ENCODE peak calls at places on chromosome 22, in ten cellular contexts. R is tibial artery, N is ovary, D is A549, W is A673, L is fibroblast of lung, S is pancreas, G is MM.1S, U is mucosa of descending colon, V is colonic mucosa. C is an unnamed sample.
A peak's percentile ranks its signal among the peaks of the same experiment; 100 is the strongest.

GRCh38 chr22:43974028-43974545 is 18.8 kb downstream of the SAMM50 start:
- DNase-seq in V (no peak), N (no peak), U (no peak), S (no peak), R (no peak), L (no peak), W (no peak), D (no peak), G (no peak), C (no peak)

GRCh38 chr22:45842141-45842831 is 134.7 kb downstream of the WNT7B start:
- DNase-seq in D (no peak), V (no peak), R (no peak), U (no peak), S (no peak), W (no peak), N (no peak), L (peak; percentile 13), G (no peak), C (no peak)

GRCh38 chr22:27314276-27314807 is 487.2 kb downstream of the MN1 start:
- DNase-seq in G (no peak), L (no peak), N (no peak), R (no peak), D (no peak), V (peak; percentile 63), W (no peak), S (peak; percentile 12), U (peak; percentile 77), C (no peak)

GRCh38 chr22:36349726-36350125 is 38.0 kb downstream of the MYH9 start:
- DNase-seq in G (no peak), R (no peak), S (no peak), N (no peak), L (no peak), V (no peak), U (no peak), D (no peak), W (no peak), C (no peak)

GRCh38 chr22:37079668-37080171 is 28.2 kb downstream of the KCTD17 start:
- DNase-seq in W (peak; percentile 20), V (no peak), S (no peak), L (peak; percentile 9), D (no peak), N (no peak), G (no peak), U (peak; percentile 52), R (no peak), C (peak; percentile 95)

GRCh38 chr22:47375621-47376321 is 613.3 kb downstream of the TBC1D22A start:
- DNase-seq in V (no peak), D (no peak), R (no peak), L (no peak), S (no peak), U (no peak), W (no peak), N (no peak), G (no peak), C (no peak)

GRCh38 chr22:37161442-37161841 is 11.7 kb upstream of the IL2RB start:
- DNase-seq in V (no peak), L (no peak), R (no peak), N (no peak), D (peak; percentile 53), S (no peak), G (peak; percentile 18), W (peak; percentile 21), U (no peak), C (no peak)

GRCh38 chr22:46068908-46069481 is 81.3 kb upstream of the PPARA start:
- DNase-seq in G (no peak), R (peak; percentile 20), S (no peak), L (peak; percentile 63), W (peak; percentile 54), D (no peak), N (peak; percentile 38), V (no peak), U (no peak), C (no peak)

GRCh38 chr22:27207907-27208306 is 550.5 kb downstream of the MIAT start:
- DNase-seq in W (peak; percentile 30), G (no peak), V (no peak), S (no peak), L (no peak), N (no peak), R (peak; percentile 42), U (no peak), D (peak; percentile 68), C (no peak)

GRCh38 chr22:44024288-44024908 is at the start of gene PARVB:
- DNase-seq in U (peak; percentile 15), L (no peak), G (peak; percentile 32), D (peak; percentile 9), S (peak; percentile 18), N (peak; percentile 29), V (no peak), W (peak; percentile 13), R (no peak), C (no peak)

GRCh38 chr22:12697441-12697840 is 2830.6 kb upstream of the OR11H1 start:
- DNase-seq in S (no peak), D (no peak), V (no peak), N (no peak), W (no peak), L (no peak), U (no peak), R (no peak), G (no peak), C (no peak)

GRCh38 chr22:43504666-43505261 is 93.0 kb downstream of the MPPED1 start:
- DNase-seq in G (no peak), D (no peak), N (no peak), R (no peak), S (no peak), L (no peak), U (no peak), V (no peak), W (no peak), C (no peak)

GRCh38 chr22:46045459-46046298 is 68.7 kb upstream of the WNT7B start:
- DNase-seq in S (no peak), V (no peak), N (peak; percentile 36), D (no peak), W (no peak), G (no peak), U (no peak), L (no peak), R (peak; percentile 57), C (no peak)

GRCh38 chr22:21098099-21098671 is 52.4 kb downstream of the LRRC74B start:
- DNase-seq in S (no peak), V (no peak), W (no peak), U (no peak), R (no peak), G (no peak), N (no peak), L (no peak), D (peak; percentile 37), C (no peak)

DNA sequence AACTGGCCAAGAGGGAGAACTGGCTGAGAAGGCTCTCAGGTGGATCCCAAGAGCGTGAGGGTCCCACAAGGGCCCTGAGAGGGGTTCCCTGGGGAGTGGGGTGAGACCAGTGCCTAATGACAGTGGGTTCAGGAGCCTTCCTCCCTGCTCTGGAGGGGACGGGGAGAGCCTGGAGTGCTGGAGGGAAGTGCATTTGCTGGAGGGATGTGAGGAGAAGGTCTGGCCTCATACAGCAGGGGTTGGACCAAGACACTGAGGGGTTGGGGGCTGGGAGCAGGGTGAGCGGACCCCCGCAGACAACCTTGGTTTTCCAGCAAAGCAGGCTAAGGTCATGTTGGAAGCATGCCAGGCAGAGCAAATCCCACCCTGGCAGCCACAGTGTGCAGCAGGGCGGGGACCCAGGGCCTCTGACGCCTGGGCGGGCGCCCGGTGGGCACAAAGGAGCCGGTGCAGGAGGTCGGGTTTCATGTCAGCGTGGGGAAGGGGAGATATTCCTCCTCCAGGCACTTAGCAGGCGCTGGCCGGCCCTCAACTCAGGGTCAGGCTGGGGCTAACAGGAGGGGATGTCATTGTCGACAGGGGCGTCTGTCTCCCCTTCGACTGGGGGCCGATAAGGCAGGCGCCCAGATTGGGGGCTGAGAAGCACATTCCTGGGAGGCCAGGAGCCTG is 3.1 kb upstream of the DERL3 start:
- DNase-seq in L (no peak), G (no peak), W (no peak), V (no peak), D (no peak), N (no peak), R (no peak), S (no peak), U (no peak), C (no peak)
- TF ChIP-seq CTCF in L (no peak), G (no peak), W (no peak), V (no peak), D (no peak), N (no peak), R (no peak), S (no peak), U (no peak), C (no peak)

DNA sequence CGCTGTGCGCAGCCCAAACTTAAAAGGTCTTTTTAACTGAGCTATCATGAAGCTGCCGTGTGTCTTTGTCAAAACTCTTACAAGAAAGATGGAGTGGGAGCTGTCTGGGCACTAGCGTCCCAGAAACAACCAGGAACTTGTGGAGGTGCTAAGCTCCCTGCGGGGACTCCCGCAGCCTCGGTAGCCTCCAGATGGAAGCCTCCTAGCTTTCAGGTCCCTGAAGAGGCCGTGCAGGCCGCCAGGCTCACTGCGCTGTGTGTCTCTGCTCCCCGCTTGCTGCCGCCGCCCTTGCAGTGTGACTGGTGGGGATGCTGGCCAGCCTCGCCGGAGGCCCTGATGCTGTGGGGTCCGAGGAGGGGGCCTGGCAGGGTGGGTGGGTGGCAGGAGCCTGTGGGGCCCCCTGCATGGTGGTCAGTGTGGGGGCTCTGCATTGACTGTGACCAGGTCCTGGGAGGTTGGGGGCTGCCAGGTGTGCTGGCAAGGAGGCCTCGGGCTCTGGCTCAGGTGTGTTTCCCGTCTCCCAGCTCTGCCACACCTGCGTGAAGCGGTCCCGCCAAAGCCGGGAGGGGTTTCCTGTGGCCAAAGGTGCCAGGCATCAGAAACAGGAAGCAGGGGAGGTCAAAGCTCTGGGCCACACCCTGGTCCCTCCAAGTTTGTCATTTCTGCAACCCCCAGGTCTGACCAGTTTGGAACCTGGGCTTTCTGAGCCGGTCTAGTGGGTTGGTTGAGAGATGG is 1.2 kb downstream of the TRABD start:
- DNase-seq in R (no peak), N (no peak), S (peak; percentile 44), L (peak; percentile 19), V (peak; percentile 81), D (no peak), G (peak; percentile 64), U (peak; percentile 58), W (peak; percentile 34), C (no peak)
- H3K4me3 ChIP-seq in R (peak overlapping the region; percentile 78), N (peak overlapping the region; percentile 64), S (peak overlapping the region; percentile 60), L (peak overlapping the region; percentile 57), V (peak overlapping the region; percentile 80), D (peak overlapping the region; percentile 83), G (peak overlapping the region; percentile 83), U (peak overlapping the region; percentile 38), W (peak overlapping the region; percentile 84), C (peak overlapping the region; percentile 52)

DNA sequence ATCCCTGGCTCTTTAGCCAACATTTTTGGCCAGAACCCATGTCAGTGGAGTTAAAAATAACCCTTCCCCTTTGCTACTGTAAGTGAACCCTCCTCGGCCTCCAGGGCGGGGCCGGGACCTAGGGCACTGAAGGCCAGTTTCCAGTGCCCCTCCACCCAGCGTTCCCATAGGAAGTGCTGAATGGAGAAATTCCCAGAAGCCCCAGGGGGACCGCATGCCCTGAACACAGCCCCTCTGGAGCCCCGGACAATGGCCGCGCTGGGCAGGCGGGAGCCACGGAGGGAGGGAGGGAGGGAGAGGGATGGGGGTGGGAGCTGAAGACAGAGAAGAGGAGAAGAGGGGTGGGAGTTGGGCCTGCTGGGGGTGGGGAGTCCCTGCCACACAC is 11.1 kb downstream of the PDGFB start:
- DNase-seq in S (no peak), N (no peak), U (no peak), V (no peak), W (no peak), R (no peak), L (no peak), G (no peak), D (no peak), C (no peak)
- H3K4me1 ChIP-seq in S (no peaks in the 10 kb centered on the region), N (peaks cover 11% of the 10 kb centered on the region), U (peaks cover 28% of the 10 kb centered on the region), V (peaks cover 16% of the 10 kb centered on the region), W (peaks cover 5% of the 10 kb centered on the region), R (peaks cover 6% of the 10 kb centered on the region), L (peaks cover 2% of the 10 kb centered on the region), G (peaks cover 25% of the 10 kb centered on the region), D (peaks cover 9% of the 10 kb centered on the region), C (peaks cover 41% of the 10 kb centered on the region)

GRCh38 chr22:22397292-22397870 is 111.2 kb downstream of the ZNF280B start:
- DNase-seq in D (peak; percentile 61), G (no peak), U (no peak), R (peak; percentile 46), S (peak; percentile 51), W (no peak), L (no peak), N (no peak), V (no peak), C (no peak)
- TF ChIP-seq CTCF in D (peak; percentile 9), G (no peak), U (no peak), R (no peak), S (no peak), W (no peak), L (peak; percentile 1), N (no peak), V (no peak), C (no peak)